ENCODE peak calls at places on chromosome 3, in four cellular contexts. D is uterus, Q is esophagus muscularis mucosa, R is heart left ventricle. C is an unnamed sample.

GRCh38 chr3:59247402-59247841 is 197.6 kb upstream of the CFAP20DC start:
- DNase-seq in Q (no peak), D (no peak), R (no peak), C (no peak)

GRCh38 chr3:129224984-129225393 is 24.4 kb upstream of the COPG1 start:
- DNase-seq in Q (no peak), R (peak; percentile 95), D (peak; percentile 72), C (peak; percentile 97)

GRCh38 chr3:165526367-165526766 is 310.9 kb downstream of the BCHE start:
- DNase-seq in D (no peak), R (no peak), Q (no peak), C (no peak)

GRCh38 chr3:69120879-69121464 is 1.4 kb downstream of the LMOD3 start:
- DNase-seq in R (peak; percentile 41), Q (no peak), D (peak; percentile 72), C (peak; percentile 68)

GRCh38 chr3:156723182-156723619 is 48.8 kb downstream of the TIPARP start:
- DNase-seq in R (peak; percentile 45), D (no peak), Q (no peak), C (no peak)

GRCh38 chr3:114775395-114775794 is 371.7 kb downstream of the ZBTB20 start:
- DNase-seq in Q (no peak), R (no peak), D (no peak), C (no peak)

GRCh38 chr3:12638105-12638504 is 25.8 kb downstream of the RAF1 start:
- DNase-seq in D (no peak), R (no peak), Q (no peak), C (no peak)

GRCh38 chr3:123632161-123632655 is 47.4 kb upstream of the HACD2 start:
- DNase-seq in R (peak; percentile 42), D (peak; percentile 82), Q (no peak), C (peak; percentile 43)

GRCh38 chr3:57951106-57951882 is 56.9 kb upstream of the FLNB start:
- DNase-seq in Q (no peak), R (peak; percentile 87), D (peak; percentile 91), C (peak; percentile 82)

GRCh38 chr3:173584093-173584833 is 186.7 kb downstream of the NLGN1 start:
- DNase-seq in R (no peak), Q (no peak), D (no peak), C (no peak)

GRCh38 chr3:106242779-106243178 is 374.0 kb upstream of the CBLB start:
- DNase-seq in D (no peak), Q (no peak), R (no peak), C (no peak)

GRCh38 chr3:123039178-123039577 is 11.6 kb upstream of the SEMA5B start:
- DNase-seq in Q (no peak), R (no peak), D (no peak), C (no peak)

GRCh38 chr3:74750901-74751300 is 136.4 kb upstream of the CNTN3 start:
- DNase-seq in R (no peak), D (no peak), Q (no peak), C (no peak)

GRCh38 chr3:64454768-64455167 is 229.5 kb upstream of the PRICKLE2 start:
- DNase-seq in Q (no peak), R (no peak), D (no peak), C (no peak)
- TF ChIP-seq POLR2A in Q (no peak), R (no peak), D (no peak), C (no peak)

DNA sequence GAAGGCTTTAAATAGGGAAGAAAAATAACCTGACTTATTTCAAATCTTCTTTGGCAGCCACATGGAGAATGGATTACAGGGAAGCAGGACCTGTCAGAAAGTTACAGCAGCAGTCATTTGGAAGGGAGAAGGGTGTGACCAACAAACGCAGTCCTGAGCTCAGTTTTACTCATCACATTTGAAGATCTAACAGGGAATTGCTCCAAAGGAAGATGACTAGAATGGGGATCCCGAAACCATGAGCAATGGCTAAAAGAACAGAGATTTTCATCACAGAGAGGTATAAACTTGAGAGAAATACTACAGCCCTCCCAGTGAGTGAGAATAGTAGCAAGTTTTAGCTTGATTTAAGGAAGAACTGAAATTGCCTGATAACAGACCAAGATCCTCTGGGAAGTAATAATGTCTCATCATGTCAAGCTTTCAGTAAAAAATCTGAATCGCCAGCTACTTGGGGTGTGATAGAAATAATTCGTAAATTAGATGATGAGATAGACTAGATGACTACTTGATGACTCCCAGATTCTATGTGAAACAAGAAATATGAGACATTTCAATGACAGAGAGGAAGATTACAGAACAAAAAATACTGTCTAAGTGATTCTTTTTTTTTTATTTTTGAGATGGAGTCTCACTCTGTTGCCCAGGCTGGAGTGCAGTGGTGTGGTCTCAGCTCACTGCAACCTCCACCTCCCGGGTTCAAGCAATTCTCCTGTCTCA is 17.0 kb downstream of the CD47 start:
- DNase-seq in R (no peak), Q (no peak), D (no peak), C (no peak)
- H3K36me3 ChIP-seq in R (no peaks in the 10 kb centered on the region), Q (no peaks in the 10 kb centered on the region), D (no peaks in the 10 kb centered on the region), C (no peaks in the 10 kb centered on the region)

GRCh38 chr3:170372190-170372879 is 14.8 kb downstream of the SKIL start:
- DNase-seq in R (no peak), D (no peak), Q (no peak), C (no peak)
- TF ChIP-seq POLR2A in R (no peak), D (no peak), Q (no peak), C (no peak)

GRCh38 chr3:15681668-15682067 is 80.1 kb downstream of the BTD start:
- DNase-seq in Q (no peak), R (no peak), D (no peak), C (no peak)

GRCh38 chr3:15679306-15679705 is 77.8 kb downstream of the BTD start:
- DNase-seq in Q (no peak), D (no peak), R (no peak), C (no peak)

GRCh38 chr3:15685927-15686326 is 84.4 kb downstream of the BTD start:
- DNase-seq in D (no peak), Q (no peak), R (no peak), C (no peak)

GRCh38 chr3:15682766-15683165 is 81.2 kb downstream of the BTD start:
- DNase-seq in D (no peak), R (no peak), Q (no peak), C (no peak)

DNA sequence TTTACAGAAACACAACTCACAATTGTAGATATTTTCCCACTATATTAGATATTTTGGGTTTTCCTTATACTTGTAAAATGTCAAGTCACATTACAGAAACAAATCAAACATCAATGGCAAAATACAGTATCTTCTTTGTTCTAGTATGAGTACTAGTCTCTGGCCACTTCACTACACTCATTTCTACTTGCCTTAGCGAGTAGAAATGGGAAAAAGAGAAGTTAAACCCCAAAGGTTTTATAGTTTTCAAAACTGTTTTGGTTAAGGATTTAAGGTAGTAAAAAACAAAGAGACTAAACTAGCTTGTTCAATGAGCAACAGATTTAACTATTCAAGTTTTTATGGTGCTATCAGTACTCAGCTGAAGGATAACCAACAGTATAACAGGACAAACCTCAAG is 81.7 kb downstream of the BTD start:
- DNase-seq in Q (no peak), D (no peak), R (no peak), C (no peak)
- H3K36me3 ChIP-seq in Q (peaks cover 19% of the 10 kb centered on the region), D (no peaks in the 10 kb centered on the region), R (peaks cover 19% of the 10 kb centered on the region), C (no peaks in the 10 kb centered on the region)

GRCh38 chr3:10980216-10980799 is 12.2 kb upstream of the SLC6A1 start:
- DNase-seq in R (no peak), D (no peak), Q (no peak), C (no peak)

GRCh38 chr3:10981031-10981430 is 11.5 kb upstream of the SLC6A1 start:
- DNase-seq in Q (no peak), R (no peak), D (no peak), C (no peak)

GRCh38 chr3:10977864-10978510 is 14.6 kb upstream of the SLC6A1 start:
- DNase-seq in Q (no peak), D (no peak), R (no peak), C (no peak)

GRCh38 chr3:10976770-10977169 is 15.8 kb upstream of the SLC6A1 start:
- DNase-seq in Q (no peak), R (no peak), D (no peak), C (no peak)

GRCh38 chr3:10978956-10979355 is 13.6 kb upstream of the SLC6A1 start:
- DNase-seq in Q (no peak), D (no peak), R (no peak), C (no peak)
- TF ChIP-seq POLR2A in Q (no peak), D (no peak), R (no peak), C (no peak)

GRCh38 chr3:35639251-35640185 is at the start of gene ARPP21:
- DNase-seq in R (peak; percentile 22), Q (no peak), D (no peak), C (no peak)
- H3K36me3 ChIP-seq in R (no peaks in the 10 kb centered on the region), Q (no peaks in the 10 kb centered on the region), D (no peaks in the 10 kb centered on the region), C (no peaks in the 10 kb centered on the region)